ENCODE peak calls at places on chromosomes 3 and 15, in seven cellular contexts. G is CD8-positive, alpha-beta T cell; Z is cardiac fibroblast; C is tibial artery; T is foreskin fibroblast; X is activated CD8-positive, alpha-beta T cell treated with anti-CD3 and anti-CD28 coated beads for 36 hours; L is bronchial epithelial cell. J is an unnamed sample.

GRCh38 chr3:14935577-14936345 is 11.6 kb upstream of the NR2C2 start:
- DNase-seq in G (no peak), Z (no peak), C (no peak), T (no peak), X (no peak), L (no peak), J (no peak)

GRCh38 chr15:81523867-81524266 is 149.9 kb upstream of the TMC3 start:
- DNase-seq in G (no peak), Z (no peak), C (no peak), T (no peak), X (no peak), L (no peak), J (no peak)

GRCh38 chr3:6568999-6569493 is 291.9 kb upstream of the GRM7 start:
- DNase-seq in G (no peak), Z (no peak), C (no peak), T (no peak), X (no peak), L (no peak), J (no peak)

GRCh38 chr3:126421573-126422119 is 26.9 kb downstream of the CFAP100 start:
- DNase-seq in G (no peak), Z (no peak), C (peak; percentile 53), T (no peak), X (no peak), L (no peak), J (no peak)

GRCh38 chr3:190012314-190012782 is 108.3 kb downstream of the P3H2 start:
- DNase-seq in G (no peak), Z (peak; percentile 55), C (no peak), T (no peak), X (no peak), L (peak; percentile 73), J (no peak)

GRCh38 chr15:88255496-88256171 is 905 bp downstream of the NTRK3 start:
- DNase-seq in G (no peak), Z (no peak), C (peak; percentile 80), T (peak; percentile 11), X (no peak), L (no peak), J (peak; percentile 28)

GRCh38 chr3:15858547-15859506 is 61.0 kb upstream of the ANKRD28 start:
- DNase-seq in G (peak; percentile 44), Z (peak; percentile 5), C (peak; percentile 72), T (peak; percentile 4), X (peak; percentile 76), L (peak; percentile 22), J (peak; percentile 29)

GRCh38 chr15:99176757-99177156 is 71.9 kb downstream of the SYNM start:
- DNase-seq in G (no peak), Z (no peak), C (no peak), T (peak; percentile 10), X (no peak), L (peak; percentile 9), J (no peak)

GRCh38 chr3:46293991-46294833 is 52.0 kb downstream of the CCR3 start:
- DNase-seq in G (no peak), Z (no peak), C (no peak), T (no peak), X (peak; percentile 93), L (no peak), J (no peak)

GRCh38 chr3:107753494-107753893 is 230.7 kb downstream of the BBX start:
- DNase-seq in G (no peak), Z (peak; percentile 57), C (no peak), T (no peak), X (peak; percentile 39), L (peak; percentile 59), J (peak; percentile 48)
- TF ChIP-seq CTCF in G (no peak), Z (peak; percentile 61), C (peak; percentile 48), T (peak; percentile 56), X (peak; percentile 18), L (peak; percentile 64), J (peak; percentile 72)

GRCh38 chr15:48972750-48973503 is 9.2 kb upstream of the SHC4 start:
- DNase-seq in G (no peak), Z (no peak), C (no peak), T (no peak), X (no peak), L (no peak), J (no peak)

GRCh38 chr15:48976444-48977088 is 12.8 kb upstream of the SHC4 start:
- DNase-seq in G (no peak), Z (no peak), C (peak; percentile 64), T (no peak), X (no peak), L (no peak), J (no peak)

GRCh38 chr15:48975713-48976419 is 12.1 kb upstream of the SHC4 start:
- DNase-seq in G (peak; percentile 64), Z (peak; percentile 81), C (peak; percentile 86), T (peak; percentile 77), X (peak; percentile 84), L (peak; percentile 53), J (peak; percentile 86)

GRCh38 chr15:48978638-48979037 is 14.9 kb upstream of the SHC4 start:
- DNase-seq in G (no peak), Z (no peak), C (no peak), T (no peak), X (no peak), L (no peak), J (no peak)

GRCh38 chr15:48974865-48975264 is 11.1 kb upstream of the SHC4 start:
- DNase-seq in G (no peak), Z (peak; percentile 18), C (no peak), T (no peak), X (no peak), L (no peak), J (no peak)
- TF ChIP-seq CTCF in G (no peak), Z (no peak), C (no peak), T (no peak), X (no peak), L (no peak), J (no peak)

DNA sequence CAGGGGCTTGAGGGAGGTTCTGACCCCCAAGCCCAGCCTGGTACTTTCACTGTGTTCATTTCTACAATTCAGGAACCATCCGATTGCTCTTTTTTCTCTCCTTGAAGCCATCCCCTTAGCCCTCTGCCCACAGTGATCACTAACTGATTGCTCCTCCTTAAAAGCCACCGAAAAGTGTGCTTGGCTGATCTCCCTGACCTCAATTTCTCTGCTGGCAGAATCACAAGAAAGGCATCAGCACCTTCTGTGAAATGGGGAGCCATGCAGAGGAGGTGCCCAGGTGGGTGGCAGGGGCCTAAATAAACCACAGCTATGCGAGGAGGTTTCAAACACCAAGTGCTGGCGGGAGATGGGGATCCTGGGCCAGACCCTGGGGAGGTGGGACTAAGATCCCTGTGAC is 56.2 kb downstream of the SRGAP3 start:
- DNase-seq in G (no peak), Z (no peak), C (no peak), T (no peak), X (no peak), L (no peak), J (no peak)
- TF ChIP-seq CTCF in G (no peak), Z (no peak), C (no peak), T (no peak), X (no peak), L (no peak), J (no peak)

GRCh38 chr15:67520276-67520975 is 505 bp upstream of the C15orf61 start:
- DNase-seq in G (no peak), Z (peak; percentile 27), C (no peak), T (no peak), X (no peak), L (peak; percentile 38), J (no peak)

GRCh38 chr15:67524235-67524634 is 3.3 kb downstream of the C15orf61 start:
- DNase-seq in G (no peak), Z (no peak), C (no peak), T (no peak), X (no peak), L (no peak), J (no peak)

GRCh38 chr15:67523337-67523736 is 2.4 kb downstream of the C15orf61 start:
- DNase-seq in G (no peak), Z (no peak), C (no peak), T (no peak), X (no peak), L (no peak), J (no peak)

GRCh38 chr15:67521770-67522568 is 1.0 kb downstream of the C15orf61 start:
- DNase-seq in G (no peak), Z (peak; percentile 65), C (no peak), T (no peak), X (no peak), L (peak; percentile 29), J (no peak)

GRCh38 chr15:67520976-67521769 is at the start of gene C15orf61:
- DNase-seq in G (peak; percentile 78), Z (peak; percentile 70), C (peak; percentile 93), T (peak; percentile 81), X (peak; percentile 88), L (peak; percentile 77), J (peak; percentile 71)
- TF ChIP-seq CTCF in G (no peak), Z (no peak), C (no peak), T (no peak), X (no peak), L (peak; percentile 2), J (no peak)

DNA sequence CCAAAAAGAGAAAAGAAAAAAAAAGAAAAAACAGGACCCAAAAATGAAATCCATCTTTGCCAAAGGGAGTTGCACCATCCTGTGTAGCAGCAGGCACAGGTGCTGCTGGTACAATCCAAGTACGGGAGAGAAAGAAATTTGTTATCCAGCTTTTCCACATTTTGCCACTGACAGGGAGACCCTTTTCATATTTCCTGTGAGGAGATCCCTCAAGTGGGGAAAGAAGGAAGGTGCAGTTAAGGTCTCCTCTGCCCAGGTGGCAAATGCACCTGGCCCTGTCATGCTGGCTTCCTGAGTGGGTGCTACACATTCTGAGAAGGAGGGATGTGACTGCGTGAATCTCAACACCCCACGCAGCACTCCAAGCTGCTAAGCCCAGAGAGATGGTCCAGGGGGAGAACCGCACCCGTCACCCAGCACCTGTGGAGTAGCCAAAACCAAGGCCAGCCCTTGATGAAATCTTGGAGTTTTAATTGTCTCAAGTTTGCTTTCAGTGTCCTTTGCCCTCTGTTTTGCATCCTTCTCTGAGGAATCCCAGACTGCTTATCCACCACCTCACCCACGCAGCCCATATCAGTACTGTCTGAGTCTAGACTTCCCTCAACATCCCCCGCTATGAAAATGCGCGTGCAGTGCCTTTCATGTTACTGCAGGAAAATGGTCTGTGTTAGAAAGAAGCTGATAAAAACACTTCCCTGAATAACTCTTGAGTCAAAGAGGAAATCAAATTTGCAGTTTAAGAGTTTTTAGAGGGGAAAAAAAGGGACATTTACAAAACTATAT is 141.9 kb upstream of the THBS1 start:
- DNase-seq in G (no peak), Z (no peak), C (no peak), T (no peak), X (no peak), L (no peak), J (no peak)
- TF ChIP-seq CTCF in G (no peak), Z (no peak), C (no peak), T (no peak), X (no peak), L (peak; percentile 8), J (peak; percentile 30)

J was measured in neural crest cell.